ENCODE peak calls at places on chromosomes 12 and 14, in eight cellular contexts. One of them, this sample, is unnamed.
A peak's percentile ranks its signal among the peaks of the same experiment; 100 is the strongest.

GRCh38 chr14:47186491-47186890 is 488.9 kb downstream of the MDGA2 start:
- DNase-seq in pancreas: no peak
- DNase-seq in Calu3: no peak
- DNase-seq in bronchial epithelial cell: peak; percentile 39
- DNase-seq in adrenal gland: no peak
- DNase-seq in endothelial cell: no peak
- DNase-seq in RWPE1: no peak
- DNase-seq in GM13976: no peak
- DNase-seq in this sample: no peak

GRCh38 chr14:90642239-90642717 is 174.0 kb downstream of the TTC7B start:
- DNase-seq in pancreas: no peak
- DNase-seq in Calu3: peak; percentile 30
- DNase-seq in bronchial epithelial cell: no peak
- DNase-seq in adrenal gland: no peak
- DNase-seq in endothelial cell: no peak
- DNase-seq in RWPE1: no peak
- DNase-seq in GM13976: no peak
- DNase-seq in this sample: no peak

GRCh38 chr12:12376636-12377448 is 20.0 kb downstream of the BORCS5 start:
- DNase-seq in pancreas: no peak
- DNase-seq in Calu3: no peak
- DNase-seq in bronchial epithelial cell: peak; percentile 77
- DNase-seq in adrenal gland: peak; percentile 57
- DNase-seq in endothelial cell: no peak
- DNase-seq in RWPE1: peak; percentile 59
- DNase-seq in GM13976: peak; percentile 76
- DNase-seq in this sample: no peak

GRCh38 chr12:110622582-110622981 is 8.7 kb downstream of the TCTN1 start:
- DNase-seq in pancreas: no peak
- DNase-seq in Calu3: no peak
- DNase-seq in bronchial epithelial cell: no peak
- DNase-seq in adrenal gland: no peak
- DNase-seq in endothelial cell: no peak
- DNase-seq in RWPE1: no peak
- DNase-seq in GM13976: no peak
- DNase-seq in this sample: no peak

GRCh38 chr12:5456906-5457305 is 25.0 kb downstream of the NTF3 start:
- DNase-seq in pancreas: no peak
- DNase-seq in Calu3: no peak
- DNase-seq in bronchial epithelial cell: peak; percentile 50
- DNase-seq in adrenal gland: no peak
- DNase-seq in endothelial cell: peak; percentile 16
- DNase-seq in RWPE1: no peak
- DNase-seq in GM13976: no peak
- DNase-seq in this sample: no peak

GRCh38 chr14:88868558-88869159 is 44.2 kb downstream of the TTC8 start:
- DNase-seq in pancreas: no peak
- DNase-seq in Calu3: no peak
- DNase-seq in bronchial epithelial cell: peak; percentile 55
- DNase-seq in adrenal gland: no peak
- DNase-seq in endothelial cell: no peak
- DNase-seq in RWPE1: peak; percentile 30
- DNase-seq in GM13976: peak; percentile 10
- DNase-seq in this sample: no peak

GRCh38 chr14:75369506-75369905 is 58.3 kb upstream of the JDP2 start:
- DNase-seq in pancreas: no peak
- DNase-seq in Calu3: no peak
- DNase-seq in bronchial epithelial cell: no peak
- DNase-seq in adrenal gland: peak; percentile 29
- DNase-seq in endothelial cell: no peak
- DNase-seq in RWPE1: no peak
- DNase-seq in GM13976: no peak
- DNase-seq in this sample: no peak

GRCh38 chr12:19031032-19031431 is 98.5 kb upstream of the PLEKHA5 start:
- DNase-seq in pancreas: no peak
- DNase-seq in Calu3: no peak
- DNase-seq in bronchial epithelial cell: peak; percentile 91
- DNase-seq in adrenal gland: no peak
- DNase-seq in endothelial cell: no peak
- DNase-seq in RWPE1: peak; percentile 84
- DNase-seq in GM13976: no peak
- DNase-seq in this sample: no peak

GRCh38 chr14:39229222-39229543 is 4.5 kb upstream of the MIA2 start:
- DNase-seq in pancreas: no peak
- DNase-seq in Calu3: no peak
- DNase-seq in bronchial epithelial cell: peak; percentile 87
- DNase-seq in adrenal gland: no peak
- DNase-seq in endothelial cell: no peak
- DNase-seq in RWPE1: no peak
- DNase-seq in GM13976: no peak
- DNase-seq in this sample: no peak

GRCh38 chr12:88237954-88238353 is 95.8 kb downstream of the TMTC3 start:
- DNase-seq in pancreas: no peak
- DNase-seq in Calu3: peak; percentile 13
- DNase-seq in bronchial epithelial cell: peak; percentile 92
- DNase-seq in adrenal gland: no peak
- DNase-seq in endothelial cell: no peak
- DNase-seq in RWPE1: no peak
- DNase-seq in GM13976: no peak
- DNase-seq in this sample: no peak

GRCh38 chr14:42563313-42563712 is 956.6 kb downstream of the LRFN5 start:
- DNase-seq in pancreas: no peak
- DNase-seq in Calu3: no peak
- DNase-seq in bronchial epithelial cell: no peak
- DNase-seq in adrenal gland: no peak
- DNase-seq in endothelial cell: no peak
- DNase-seq in RWPE1: no peak
- DNase-seq in GM13976: no peak
- DNase-seq in this sample: no peak

GRCh38 chr12:101474711-101475386 is at the start of gene SPIC:
- DNase-seq in pancreas: no peak
- DNase-seq in Calu3: no peak
- DNase-seq in bronchial epithelial cell: no peak
- DNase-seq in adrenal gland: no peak
- DNase-seq in endothelial cell: no peak
- DNase-seq in RWPE1: no peak
- DNase-seq in GM13976: no peak
- DNase-seq in this sample: no peak

GRCh38 chr12:130747867-130748740 is 32.0 kb upstream of the RIMBP2 start:
- DNase-seq in pancreas: peak; percentile 74
- DNase-seq in Calu3: peak; percentile 85
- DNase-seq in bronchial epithelial cell: peak; percentile 39
- DNase-seq in adrenal gland: peak; percentile 85
- DNase-seq in endothelial cell: peak; percentile 85
- DNase-seq in RWPE1: peak; percentile 64
- DNase-seq in GM13976: peak; percentile 79
- DNase-seq in this sample: peak; percentile 72

GRCh38 chr14:102408729-102409128 is 46.0 kb downstream of the TECPR2 start:
- DNase-seq in pancreas: no peak
- DNase-seq in Calu3: no peak
- DNase-seq in bronchial epithelial cell: no peak
- DNase-seq in adrenal gland: no peak
- DNase-seq in endothelial cell: no peak
- DNase-seq in RWPE1: no peak
- DNase-seq in GM13976: no peak
- DNase-seq in this sample: no peak

GRCh38 chr12:91053951-91054715 is 3.7 kb downstream of the KERA start:
- DNase-seq in pancreas: no peak
- DNase-seq in Calu3: no peak
- DNase-seq in bronchial epithelial cell: peak; percentile 53
- DNase-seq in adrenal gland: no peak
- DNase-seq in endothelial cell: no peak
- DNase-seq in RWPE1: no peak
- DNase-seq in GM13976: no peak
- DNase-seq in this sample: no peak

GRCh38 chr14:52025952-52026510 is 36.7 kb downstream of the RTRAF start:
- DNase-seq in pancreas: no peak
- DNase-seq in Calu3: no peak
- DNase-seq in bronchial epithelial cell: no peak
- DNase-seq in adrenal gland: no peak
- DNase-seq in endothelial cell: no peak
- DNase-seq in RWPE1: no peak
- DNase-seq in GM13976: no peak
- DNase-seq in this sample: no peak

GRCh38 chr14:77094672-77095284 is 3.3 kb upstream of the CIPC start:
- DNase-seq in pancreas: peak; percentile 74
- DNase-seq in Calu3: peak; percentile 86
- DNase-seq in bronchial epithelial cell: peak; percentile 70
- DNase-seq in adrenal gland: peak; percentile 85
- DNase-seq in endothelial cell: peak; percentile 80
- DNase-seq in RWPE1: peak; percentile 58
- DNase-seq in GM13976: peak; percentile 56
- DNase-seq in this sample: peak; percentile 84

GRCh38 chr12:18861287-18861858 is 123.5 kb downstream of the CAPZA3 start:
- DNase-seq in pancreas: no peak
- DNase-seq in Calu3: peak; percentile 10
- DNase-seq in bronchial epithelial cell: peak; percentile 59
- DNase-seq in adrenal gland: no peak
- DNase-seq in endothelial cell: no peak
- DNase-seq in RWPE1: peak; percentile 12
- DNase-seq in GM13976: no peak
- DNase-seq in this sample: no peak

GRCh38 chr12:126681676-126682075 is 1585.3 kb upstream of the TMEM132C start:
- DNase-seq in pancreas: no peak
- DNase-seq in Calu3: no peak
- DNase-seq in bronchial epithelial cell: no peak
- DNase-seq in adrenal gland: no peak
- DNase-seq in endothelial cell: no peak
- DNase-seq in RWPE1: no peak
- DNase-seq in GM13976: no peak
- DNase-seq in this sample: no peak

GRCh38 chr12:52398176-52398575 is 8.0 kb downstream of the KRT82 start:
- DNase-seq in pancreas: no peak
- DNase-seq in Calu3: no peak
- DNase-seq in bronchial epithelial cell: no peak
- DNase-seq in adrenal gland: no peak
- DNase-seq in endothelial cell: no peak
- DNase-seq in RWPE1: no peak
- DNase-seq in GM13976: no peak
- DNase-seq in this sample: no peak

GRCh38 chr12:52392465-52393007 is 7.1 kb upstream of the KRT84 start:
- DNase-seq in pancreas: no peak
- DNase-seq in Calu3: no peak
- DNase-seq in bronchial epithelial cell: peak; percentile 78
- DNase-seq in adrenal gland: no peak
- DNase-seq in endothelial cell: no peak
- DNase-seq in RWPE1: no peak
- DNase-seq in GM13976: no peak
- DNase-seq in this sample: no peak

GRCh38 chr12:52396656-52397055 is 9.5 kb downstream of the KRT82 start:
- DNase-seq in pancreas: no peak
- DNase-seq in Calu3: no peak
- DNase-seq in bronchial epithelial cell: no peak
- DNase-seq in adrenal gland: no peak
- DNase-seq in endothelial cell: no peak
- DNase-seq in RWPE1: no peak
- DNase-seq in GM13976: no peak
- DNase-seq in this sample: no peak

GRCh38 chr12:52394836-52395405 is 9.5 kb upstream of the KRT84 start:
- DNase-seq in pancreas: no peak
- DNase-seq in Calu3: no peak
- DNase-seq in bronchial epithelial cell: no peak
- DNase-seq in adrenal gland: no peak
- DNase-seq in endothelial cell: no peak
- DNase-seq in RWPE1: no peak
- DNase-seq in GM13976: no peak
- DNase-seq in this sample: no peak

GRCh38 chr12:52395761-52396434 is 10.2 kb downstream of the KRT82 start:
- DNase-seq in pancreas: no peak
- DNase-seq in Calu3: peak; percentile 62
- DNase-seq in bronchial epithelial cell: peak; percentile 35
- DNase-seq in adrenal gland: no peak
- DNase-seq in endothelial cell: peak; percentile 25
- DNase-seq in RWPE1: peak; percentile 55
- DNase-seq in GM13976: no peak
- DNase-seq in this sample: no peak
- TF ChIP-seq CTCF in pancreas: peak; percentile 12
- TF ChIP-seq CTCF in Calu3: peak; percentile 42
- TF ChIP-seq CTCF in bronchial epithelial cell: peak; percentile 72
- TF ChIP-seq CTCF in adrenal gland: no peak
- TF ChIP-seq CTCF in endothelial cell: peak; percentile 55
- TF ChIP-seq CTCF in RWPE1: no peak
- TF ChIP-seq CTCF in GM13976: no peak
- TF ChIP-seq CTCF in this sample: peak; percentile 54

DNA sequence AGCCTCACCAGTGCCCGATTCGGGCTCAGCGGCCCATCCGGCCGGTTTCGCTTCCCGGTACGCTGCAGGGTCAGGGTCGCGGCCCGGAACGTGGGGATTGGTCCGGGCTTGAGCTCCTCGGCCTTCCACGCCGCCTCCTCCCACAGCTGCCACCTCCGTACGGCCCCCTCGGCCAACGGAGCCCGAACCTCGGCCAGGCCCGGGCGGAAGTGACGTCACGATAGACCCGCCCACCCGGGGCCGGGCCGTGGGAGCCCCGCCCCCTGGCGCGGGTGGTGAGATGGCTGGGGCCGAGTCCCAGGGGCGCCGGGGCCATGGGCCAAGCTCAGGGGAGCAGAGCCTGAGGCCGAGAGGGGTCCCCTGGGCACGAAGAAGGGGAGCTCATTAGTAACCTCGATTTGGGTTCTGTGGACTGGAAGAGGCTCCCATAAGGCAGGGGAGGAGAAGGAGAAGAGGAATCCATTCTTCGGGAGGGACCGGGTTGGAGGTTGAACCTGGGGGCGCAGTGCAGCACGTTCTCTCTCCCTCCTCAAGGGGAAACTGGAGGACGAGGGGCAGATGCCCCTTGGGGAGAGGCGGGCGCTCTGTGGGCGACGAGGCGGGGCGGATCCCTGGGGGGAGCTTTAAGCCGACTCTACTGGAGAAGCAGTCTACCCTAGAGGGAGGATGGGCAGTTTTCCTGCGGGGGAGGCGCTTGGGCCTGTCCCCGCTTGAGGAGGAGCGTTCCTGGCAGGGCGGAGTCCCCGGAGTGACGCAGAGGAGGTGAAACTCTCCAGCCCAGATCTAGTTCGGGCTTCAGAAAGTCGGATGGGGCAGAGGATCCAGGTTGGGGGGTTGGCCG is at the start of gene MLF2:
- DNase-seq in pancreas: peak; percentile 98
- DNase-seq in Calu3: peak; percentile 98
- DNase-seq in bronchial epithelial cell: peak; percentile 96
- DNase-seq in adrenal gland: peak; percentile 99
- DNase-seq in endothelial cell: peak; percentile 99
- DNase-seq in RWPE1: peak; percentile 99
- DNase-seq in GM13976: peak; percentile 99
- DNase-seq in this sample: peak; percentile 99
- TF ChIP-seq CTCF in pancreas: peak; percentile 87
- TF ChIP-seq CTCF in Calu3: peak; percentile 90
- TF ChIP-seq CTCF in bronchial epithelial cell: peak; percentile 98
- TF ChIP-seq CTCF in adrenal gland: no peak
- TF ChIP-seq CTCF in endothelial cell: peak; percentile 87
- TF ChIP-seq CTCF in RWPE1: peak; percentile 74
- TF ChIP-seq CTCF in GM13976: peak; percentile 90
- TF ChIP-seq CTCF in this sample: peak; percentile 92

GRCh38 chr12:33605776-33606175 is 166.2 kb upstream of the SYT10 start:
- DNase-seq in pancreas: no peak
- DNase-seq in Calu3: peak; percentile 23
- DNase-seq in bronchial epithelial cell: peak; percentile 47
- DNase-seq in adrenal gland: no peak
- DNase-seq in endothelial cell: peak; percentile 9
- DNase-seq in RWPE1: peak; percentile 22
- DNase-seq in GM13976: no peak
- DNase-seq in this sample: no peak
- TF ChIP-seq CTCF in pancreas: no peak
- TF ChIP-seq CTCF in Calu3: peak; percentile 29
- TF ChIP-seq CTCF in bronchial epithelial cell: peak; percentile 41
- TF ChIP-seq CTCF in adrenal gland: peak; percentile 43
- TF ChIP-seq CTCF in endothelial cell: peak; percentile 36
- TF ChIP-seq CTCF in RWPE1: peak; percentile 18
- TF ChIP-seq CTCF in GM13976: no peak
- TF ChIP-seq CTCF in this sample: no peak

GRCh38 chr14:43898709-43899108 is 608.4 kb downstream of the FSCB start:
- DNase-seq in pancreas: no peak
- DNase-seq in Calu3: no peak
- DNase-seq in bronchial epithelial cell: no peak
- DNase-seq in adrenal gland: no peak
- DNase-seq in endothelial cell: no peak
- DNase-seq in RWPE1: no peak
- DNase-seq in GM13976: no peak
- DNase-seq in this sample: no peak
- TF ChIP-seq CTCF in pancreas: no peak
- TF ChIP-seq CTCF in Calu3: no peak
- TF ChIP-seq CTCF in bronchial epithelial cell: no peak
- TF ChIP-seq CTCF in adrenal gland: no peak
- TF ChIP-seq CTCF in endothelial cell: no peak
- TF ChIP-seq CTCF in RWPE1: no peak
- TF ChIP-seq CTCF in GM13976: no peak
- TF ChIP-seq CTCF in this sample: no peak

This sample was measured in mesothelial cell of epicardium.